ENCODE peak calls at places on chromosomes 12 and 14, in four cellular contexts. One of them, this sample, is unnamed.

GRCh38 chr12:50411051-50411660 is 10.5 kb downstream of the LARP4 start:
- DNase-seq in A549: no peak
- DNase-seq in T-cell: no peak
- DNase-seq in hypothalamus: no peak
- DNase-seq in this sample: no peak

GRCh38 chr12:6233121-6233971 is 33.1 kb downstream of the CD9 start:
- DNase-seq in A549: no peak
- DNase-seq in T-cell: no peak
- DNase-seq in hypothalamus: peak; percentile 28
- DNase-seq in this sample: no peak

GRCh38 chr14:57182760-57183503 is 85.8 kb downstream of the EXOC5 start:
- DNase-seq in A549: peak; percentile 34
- DNase-seq in T-cell: no peak
- DNase-seq in hypothalamus: no peak
- DNase-seq in this sample: no peak

GRCh38 chr14:90513151-90514014 is 116.6 kb downstream of the CALM1 start:
- DNase-seq in A549: peak; percentile 73
- DNase-seq in T-cell: no peak
- DNase-seq in hypothalamus: peak; percentile 97
- DNase-seq in this sample: no peak

GRCh38 chr12:114409796-114410520 is 4.0 kb upstream of the TBX5 start:
- DNase-seq in A549: no peak
- DNase-seq in T-cell: no peak
- DNase-seq in hypothalamus: no peak
- DNase-seq in this sample: no peak

GRCh38 chr14:88439088-88439487 is 53.6 kb downstream of the SPATA7 start:
- DNase-seq in A549: no peak
- DNase-seq in T-cell: no peak
- DNase-seq in hypothalamus: no peak
- DNase-seq in this sample: no peak

GRCh38 chr14:102295301-102295700 is 9.7 kb downstream of the MOK start:
- DNase-seq in A549: no peak
- DNase-seq in T-cell: no peak
- DNase-seq in hypothalamus: no peak
- DNase-seq in this sample: no peak

GRCh38 chr12:86117711-86118110 is 138.5 kb downstream of the MGAT4C start:
- DNase-seq in A549: peak; percentile 4
- DNase-seq in T-cell: no peak
- DNase-seq in hypothalamus: no peak
- DNase-seq in this sample: no peak

GRCh38 chr12:50222275-50222783 is 55.2 kb upstream of the CERS5 start:
- DNase-seq in A549: peak; percentile 73
- DNase-seq in T-cell: no peak
- DNase-seq in hypothalamus: no peak
- DNase-seq in this sample: no peak

GRCh38 chr14:93941293-93941910 is 14.3 kb downstream of the FAM181A start:
- DNase-seq in A549: no peak
- DNase-seq in T-cell: no peak
- DNase-seq in hypothalamus: no peak
- DNase-seq in this sample: no peak

GRCh38 chr14:59944909-59945308 is 25.0 kb downstream of the LRRC9 start:
- DNase-seq in A549: no peak
- DNase-seq in T-cell: no peak
- DNase-seq in hypothalamus: no peak
- DNase-seq in this sample: no peak

GRCh38 chr12:96578526-96579125 is 89.2 kb downstream of the CFAP54 start:
- DNase-seq in A549: peak; percentile 66
- DNase-seq in T-cell: no peak
- DNase-seq in hypothalamus: no peak
- DNase-seq in this sample: no peak

GRCh38 chr14:69547701-69548348 is 26.8 kb downstream of the CCDC177 start:
- DNase-seq in A549: no peak
- DNase-seq in T-cell: no peak
- DNase-seq in hypothalamus: no peak
- DNase-seq in this sample: no peak

GRCh38 chr14:96027356-96028335 is 11.5 kb upstream of the C14orf132 start:
- DNase-seq in A549: no peak
- DNase-seq in T-cell: no peak
- DNase-seq in hypothalamus: no peak
- DNase-seq in this sample: no peak

GRCh38 chr14:67269338-67270060 is 28.3 kb downstream of the PALS1 start:
- DNase-seq in A549: no peak
- DNase-seq in T-cell: no peak
- DNase-seq in hypothalamus: no peak
- DNase-seq in this sample: no peak

GRCh38 chr12:57740656-57741412 is 2.3 kb upstream of the AGAP2 start:
- DNase-seq in A549: no peak
- DNase-seq in T-cell: peak; percentile 71
- DNase-seq in hypothalamus: no peak
- DNase-seq in this sample: peak; percentile 63

GRCh38 chr14:88553886-88554457 is 835 bp downstream of the PTPN21 start:
- DNase-seq in A549: no peak
- DNase-seq in T-cell: no peak
- DNase-seq in hypothalamus: no peak
- DNase-seq in this sample: no peak

GRCh38 chr14:34692898-34693227 is 21.5 kb downstream of the CFL2 start:
- DNase-seq in A549: no peak
- DNase-seq in T-cell: no peak
- DNase-seq in hypothalamus: no peak
- DNase-seq in this sample: no peak

GRCh38 chr14:91114079-91115065 is 499 bp downstream of the DGLUCY start:
- DNase-seq in A549: no peak
- DNase-seq in T-cell: peak; percentile 33
- DNase-seq in hypothalamus: peak; percentile 89
- DNase-seq in this sample: peak; percentile 30

GRCh38 chr14:72545411-72546311 is 348.2 kb downstream of the DPF3 start:
- DNase-seq in A549: no peak
- DNase-seq in T-cell: no peak
- DNase-seq in hypothalamus: no peak
- DNase-seq in this sample: no peak

GRCh38 chr12:70733385-70733784 is 96.2 kb upstream of the PTPRB start:
- DNase-seq in A549: peak; percentile 73
- DNase-seq in T-cell: no peak
- DNase-seq in hypothalamus: no peak
- DNase-seq in this sample: no peak

GRCh38 chr12:55833056-55833455 is 3.7 kb upstream of the DNAJC14 start:
- DNase-seq in A549: no peak
- DNase-seq in T-cell: no peak
- DNase-seq in hypothalamus: no peak
- DNase-seq in this sample: no peak

GRCh38 chr12:132158677-132159554 is 14.7 kb downstream of the NOC4L start:
- DNase-seq in A549: no peak
- DNase-seq in T-cell: no peak
- DNase-seq in hypothalamus: no peak
- DNase-seq in this sample: no peak

GRCh38 chr12:46164186-46164585 is 104.7 kb downstream of the SLC38A1 start:
- DNase-seq in A549: no peak
- DNase-seq in T-cell: no peak
- DNase-seq in hypothalamus: no peak
- DNase-seq in this sample: no peak

GRCh38 chr14:101849640-101850039 is 88.1 kb downstream of the PPP2R5C start:
- DNase-seq in A549: no peak
- DNase-seq in T-cell: no peak
- DNase-seq in hypothalamus: no peak
- DNase-seq in this sample: no peak

GRCh38 chr12:75870878-75871277 is 160.7 kb downstream of the PHLDA1 start:
- DNase-seq in A549: no peak
- DNase-seq in T-cell: no peak
- DNase-seq in hypothalamus: no peak
- DNase-seq in this sample: no peak

GRCh38 chr12:123773375-123773774 is 11.3 kb downstream of the DNAH10 start:
- DNase-seq in A549: no peak
- DNase-seq in T-cell: no peak
- DNase-seq in hypothalamus: no peak
- DNase-seq in this sample: no peak

GRCh38 chr12:119249441-119249840 is 70.7 kb downstream of the HSPB8 start:
- DNase-seq in A549: no peak
- DNase-seq in T-cell: no peak
- DNase-seq in hypothalamus: no peak
- DNase-seq in this sample: no peak

GRCh38 chr14:50037837-50038236 is 78.5 kb downstream of the VCPKMT start:
- DNase-seq in A549: no peak
- DNase-seq in T-cell: no peak
- DNase-seq in hypothalamus: no peak
- DNase-seq in this sample: no peak

This sample was measured in CD4-positive, alpha-beta T cell.